ENCODE peak calls at places on chromosomes 11 and 22, in eight cellular contexts. One of them, this sample, is unnamed.

GRCh38 chr22:29225422-29226090 is 19.9 kb downstream of the EMID1 start:
- DNase-seq in mucosa of gallbladder: peak
- DNase-seq in hippocampal formation: no peak
- DNase-seq in AG08395: peak
- DNase-seq in nucleus accumbens: no peak
- DNase-seq in iPS-NIHi11: no peak
- DNase-seq in SK-MEL-5: no peak
- DNase-seq in Calu3: no peak
- DNase-seq in this sample: no peak

GRCh38 chr11:11703885-11704284 is 82.1 kb upstream of the GALNT18 start:
- DNase-seq in mucosa of gallbladder: no peak
- DNase-seq in hippocampal formation: no peak
- DNase-seq in AG08395: no peak
- DNase-seq in nucleus accumbens: no peak
- DNase-seq in iPS-NIHi11: no peak
- DNase-seq in SK-MEL-5: no peak
- DNase-seq in Calu3: no peak
- DNase-seq in this sample: no peak

GRCh38 chr11:32088117-32088941 is 2.5 kb upstream of the RCN1 start:
- DNase-seq in mucosa of gallbladder: peak
- DNase-seq in hippocampal formation: no peak
- DNase-seq in AG08395: peak
- DNase-seq in nucleus accumbens: no peak
- DNase-seq in iPS-NIHi11: no peak
- DNase-seq in SK-MEL-5: peak
- DNase-seq in Calu3: peak
- DNase-seq in this sample: no peak

GRCh38 chr11:62142043-62142375 is 18.2 kb downstream of the INCENP start:
- DNase-seq in mucosa of gallbladder: no peak
- DNase-seq in hippocampal formation: no peak
- DNase-seq in AG08395: no peak
- DNase-seq in nucleus accumbens: no peak
- DNase-seq in iPS-NIHi11: no peak
- DNase-seq in SK-MEL-5: no peak
- DNase-seq in Calu3: no peak
- DNase-seq in this sample: no peak

GRCh38 chr11:105443623-105444022 is 166.2 kb upstream of the GRIA4 start:
- DNase-seq in mucosa of gallbladder: no peak
- DNase-seq in hippocampal formation: no peak
- DNase-seq in AG08395: no peak
- DNase-seq in nucleus accumbens: no peak
- DNase-seq in iPS-NIHi11: no peak
- DNase-seq in SK-MEL-5: no peak
- DNase-seq in Calu3: no peak
- DNase-seq in this sample: no peak

GRCh38 chr11:16773981-16774710 is 35.7 kb downstream of the C11orf58 start:
- DNase-seq in mucosa of gallbladder: no peak
- DNase-seq in hippocampal formation: no peak
- DNase-seq in AG08395: peak
- DNase-seq in nucleus accumbens: no peak
- DNase-seq in iPS-NIHi11: no peak
- DNase-seq in SK-MEL-5: no peak
- DNase-seq in Calu3: no peak
- DNase-seq in this sample: no peak

GRCh38 chr11:1619449-1619848 is 2.5 kb downstream of the KRTAP5-4 start:
- DNase-seq in mucosa of gallbladder: no peak
- DNase-seq in hippocampal formation: no peak
- DNase-seq in AG08395: no peak
- DNase-seq in nucleus accumbens: no peak
- DNase-seq in iPS-NIHi11: no peak
- DNase-seq in SK-MEL-5: peak
- DNase-seq in Calu3: no peak
- DNase-seq in this sample: no peak

GRCh38 chr11:119309953-119310681 is 6.8 kb downstream of the MCAM start:
- DNase-seq in mucosa of gallbladder: no peak
- DNase-seq in hippocampal formation: no peak
- DNase-seq in AG08395: no peak
- DNase-seq in nucleus accumbens: no peak
- DNase-seq in iPS-NIHi11: no peak
- DNase-seq in SK-MEL-5: no peak
- DNase-seq in Calu3: no peak
- DNase-seq in this sample: no peak

GRCh38 chr22:41517172-41518047 is 26.9 kb downstream of the POLR3H start:
- DNase-seq in mucosa of gallbladder: peak
- DNase-seq in hippocampal formation: peak
- DNase-seq in AG08395: peak
- DNase-seq in nucleus accumbens: peak
- DNase-seq in iPS-NIHi11: peak
- DNase-seq in SK-MEL-5: peak
- DNase-seq in Calu3: peak
- DNase-seq in this sample: peak

GRCh38 chr11:120510406-120511115 is 987 bp upstream of the GRIK4 start:
- DNase-seq in mucosa of gallbladder: no peak
- DNase-seq in hippocampal formation: no peak
- DNase-seq in AG08395: no peak
- DNase-seq in nucleus accumbens: no peak
- DNase-seq in iPS-NIHi11: no peak
- DNase-seq in SK-MEL-5: no peak
- DNase-seq in Calu3: no peak
- DNase-seq in this sample: no peak

GRCh38 chr11:120334894-120335462 is 1.2 kb upstream of the ARHGEF12 start:
- DNase-seq in mucosa of gallbladder: peak
- DNase-seq in hippocampal formation: peak
- DNase-seq in AG08395: peak
- DNase-seq in nucleus accumbens: peak
- DNase-seq in iPS-NIHi11: peak
- DNase-seq in SK-MEL-5: peak
- DNase-seq in Calu3: peak
- DNase-seq in this sample: peak

GRCh38 chr11:87290304-87290922 is 252.7 kb downstream of the TMEM135 start:
- DNase-seq in mucosa of gallbladder: no peak
- DNase-seq in hippocampal formation: peak
- DNase-seq in AG08395: peak
- DNase-seq in nucleus accumbens: no peak
- DNase-seq in iPS-NIHi11: peak
- DNase-seq in SK-MEL-5: peak
- DNase-seq in Calu3: no peak
- DNase-seq in this sample: peak

GRCh38 chr11:83070044-83070877 is 1.4 kb downstream of the RAB30 start:
- DNase-seq in mucosa of gallbladder: no peak
- DNase-seq in hippocampal formation: no peak
- DNase-seq in AG08395: peak
- DNase-seq in nucleus accumbens: no peak
- DNase-seq in iPS-NIHi11: peak
- DNase-seq in SK-MEL-5: no peak
- DNase-seq in Calu3: no peak
- DNase-seq in this sample: peak

GRCh38 chr22:24975813-24976341 is 23.4 kb downstream of the KIAA1671 start:
- DNase-seq in mucosa of gallbladder: no peak
- DNase-seq in hippocampal formation: no peak
- DNase-seq in AG08395: no peak
- DNase-seq in nucleus accumbens: no peak
- DNase-seq in iPS-NIHi11: no peak
- DNase-seq in SK-MEL-5: no peak
- DNase-seq in Calu3: no peak
- DNase-seq in this sample: no peak

GRCh38 chr11:75429902-75430691 is 2.9 kb downstream of the KLHL35 start:
- DNase-seq in mucosa of gallbladder: peak
- DNase-seq in hippocampal formation: no peak
- DNase-seq in AG08395: peak
- DNase-seq in nucleus accumbens: peak
- DNase-seq in iPS-NIHi11: peak
- DNase-seq in SK-MEL-5: no peak
- DNase-seq in Calu3: peak
- DNase-seq in this sample: peak

GRCh38 chr11:77201370-77201769 is 73.3 kb downstream of the MYO7A start:
- DNase-seq in mucosa of gallbladder: no peak
- DNase-seq in hippocampal formation: no peak
- DNase-seq in AG08395: no peak
- DNase-seq in nucleus accumbens: no peak
- DNase-seq in iPS-NIHi11: no peak
- DNase-seq in SK-MEL-5: no peak
- DNase-seq in Calu3: no peak
- DNase-seq in this sample: no peak

GRCh38 chr11:112128483-112129121 is 35.3 kb downstream of the IL18 start:
- DNase-seq in mucosa of gallbladder: peak
- DNase-seq in hippocampal formation: peak
- DNase-seq in AG08395: peak
- DNase-seq in nucleus accumbens: no peak
- DNase-seq in iPS-NIHi11: no peak
- DNase-seq in SK-MEL-5: peak
- DNase-seq in Calu3: peak
- DNase-seq in this sample: no peak

GRCh38 chr22:23270212-23270733 is 90.0 kb downstream of the BCR start:
- DNase-seq in mucosa of gallbladder: no peak
- DNase-seq in hippocampal formation: no peak
- DNase-seq in AG08395: no peak
- DNase-seq in nucleus accumbens: no peak
- DNase-seq in iPS-NIHi11: peak
- DNase-seq in SK-MEL-5: peak
- DNase-seq in Calu3: no peak
- DNase-seq in this sample: no peak

GRCh38 chr11:128324051-128324481 is 263.3 kb downstream of the ETS1 start:
- DNase-seq in mucosa of gallbladder: no peak
- DNase-seq in hippocampal formation: no peak
- DNase-seq in AG08395: no peak
- DNase-seq in nucleus accumbens: no peak
- DNase-seq in iPS-NIHi11: no peak
- DNase-seq in SK-MEL-5: no peak
- DNase-seq in Calu3: no peak
- DNase-seq in this sample: no peak

GRCh38 chr22:20520093-20520511 is 12.7 kb downstream of the MED15 start:
- DNase-seq in mucosa of gallbladder: no peak
- DNase-seq in hippocampal formation: no peak
- DNase-seq in AG08395: no peak
- DNase-seq in nucleus accumbens: no peak
- DNase-seq in iPS-NIHi11: no peak
- DNase-seq in SK-MEL-5: peak
- DNase-seq in Calu3: no peak
- DNase-seq in this sample: no peak

GRCh38 chr11:110069158-110069737 is 23.9 kb upstream of the ZC3H12C start:
- DNase-seq in mucosa of gallbladder: peak
- DNase-seq in hippocampal formation: no peak
- DNase-seq in AG08395: peak
- DNase-seq in nucleus accumbens: no peak
- DNase-seq in iPS-NIHi11: no peak
- DNase-seq in SK-MEL-5: peak
- DNase-seq in Calu3: no peak
- DNase-seq in this sample: no peak

GRCh38 chr11:75342966-75343870 is 8.2 kb downstream of the ARRB1 start:
- DNase-seq in mucosa of gallbladder: peak
- DNase-seq in hippocampal formation: no peak
- DNase-seq in AG08395: no peak
- DNase-seq in nucleus accumbens: no peak
- DNase-seq in iPS-NIHi11: peak
- DNase-seq in SK-MEL-5: no peak
- DNase-seq in Calu3: peak
- DNase-seq in this sample: no peak

GRCh38 chr11:16347928-16348685 is 8.2 kb downstream of the SOX6 start:
- DNase-seq in mucosa of gallbladder: no peak
- DNase-seq in hippocampal formation: no peak
- DNase-seq in AG08395: no peak
- DNase-seq in nucleus accumbens: no peak
- DNase-seq in iPS-NIHi11: no peak
- DNase-seq in SK-MEL-5: no peak
- DNase-seq in Calu3: no peak
- DNase-seq in this sample: no peak

GRCh38 chr11:67438121-67438902 is 830 bp upstream of the PTPRCAP start:
- DNase-seq in mucosa of gallbladder: no peak
- DNase-seq in hippocampal formation: no peak
- DNase-seq in AG08395: no peak
- DNase-seq in nucleus accumbens: no peak
- DNase-seq in iPS-NIHi11: no peak
- DNase-seq in SK-MEL-5: no peak
- DNase-seq in Calu3: no peak
- DNase-seq in this sample: no peak

GRCh38 chr11:36273110-36273509 is 16.1 kb downstream of the COMMD9 start:
- DNase-seq in mucosa of gallbladder: no peak
- DNase-seq in hippocampal formation: peak
- DNase-seq in AG08395: no peak
- DNase-seq in nucleus accumbens: no peak
- DNase-seq in iPS-NIHi11: no peak
- DNase-seq in SK-MEL-5: no peak
- DNase-seq in Calu3: no peak
- DNase-seq in this sample: no peak

GRCh38 chr11:117958949-117959348 is 27.2 kb upstream of the IL10RA start:
- DNase-seq in mucosa of gallbladder: no peak
- DNase-seq in hippocampal formation: no peak
- DNase-seq in AG08395: no peak
- DNase-seq in nucleus accumbens: no peak
- DNase-seq in iPS-NIHi11: no peak
- DNase-seq in SK-MEL-5: no peak
- DNase-seq in Calu3: no peak
- DNase-seq in this sample: no peak

GRCh38 chr11:126115820-126116319 is 53.2 kb upstream of the CDON start:
- DNase-seq in mucosa of gallbladder: peak
- DNase-seq in hippocampal formation: no peak
- DNase-seq in AG08395: peak
- DNase-seq in nucleus accumbens: no peak
- DNase-seq in iPS-NIHi11: no peak
- DNase-seq in SK-MEL-5: peak
- DNase-seq in Calu3: peak
- DNase-seq in this sample: peak

GRCh38 chr11:2881076-2881973 is 4.2 kb downstream of the CDKN1C start:
- DNase-seq in mucosa of gallbladder: no peak
- DNase-seq in hippocampal formation: no peak
- DNase-seq in AG08395: no peak
- DNase-seq in nucleus accumbens: no peak
- DNase-seq in iPS-NIHi11: no peak
- DNase-seq in SK-MEL-5: no peak
- DNase-seq in Calu3: no peak
- DNase-seq in this sample: no peak

GRCh38 chr22:21445437-21446127 is 21.6 kb upstream of the TMEM191C start:
- DNase-seq in mucosa of gallbladder: peak
- DNase-seq in hippocampal formation: no peak
- DNase-seq in AG08395: no peak
- DNase-seq in nucleus accumbens: no peak
- DNase-seq in iPS-NIHi11: no peak
- DNase-seq in SK-MEL-5: no peak
- DNase-seq in Calu3: no peak
- DNase-seq in this sample: no peak

GRCh38 chr11:97683733-97684132 is 1293.9 kb downstream of the JRKL start:
- DNase-seq in mucosa of gallbladder: no peak
- DNase-seq in hippocampal formation: no peak
- DNase-seq in AG08395: no peak
- DNase-seq in nucleus accumbens: no peak
- DNase-seq in iPS-NIHi11: peak
- DNase-seq in SK-MEL-5: no peak
- DNase-seq in Calu3: no peak
- DNase-seq in this sample: no peak

GRCh38 chr11:19715373-19715772 is 2.7 kb downstream of the NAV2 start:
- DNase-seq in mucosa of gallbladder: no peak
- DNase-seq in hippocampal formation: no peak
- DNase-seq in AG08395: peak
- DNase-seq in nucleus accumbens: no peak
- DNase-seq in iPS-NIHi11: no peak
- DNase-seq in SK-MEL-5: no peak
- DNase-seq in Calu3: peak
- DNase-seq in this sample: no peak